ENCODE peak calls at places on chromosome 11, in six cellular contexts. V is small intestine, S is RWPE1, U is upper lobe of right lung, D is dorsolateral prefrontal cortex, Y is pancreas. M is an unnamed sample.

GRCh38 chr11:124758355-124759267 is 3.5 kb downstream of the ESAM start:
- DNase-seq in D (peak; percentile 77), Y (peak; percentile 83), S (peak; percentile 56), V (peak; percentile 85), U (peak; percentile 93), M (no peak)

GRCh38 chr11:12287009-12287373 is 90.4 kb upstream of the PARVA start:
- DNase-seq in V (no peak), Y (no peak), D (no peak), S (peak; percentile 93), U (no peak), M (no peak)

GRCh38 chr11:128906185-128907065 is 15.3 kb downstream of the KCNJ5 start:
- DNase-seq in Y (no peak), V (no peak), D (no peak), S (no peak), U (no peak), M (no peak)

GRCh38 chr11:95338430-95338991 is 107.5 kb upstream of the SESN3 start:
- DNase-seq in Y (no peak), S (no peak), V (no peak), D (peak; percentile 52), U (peak; percentile 71), M (no peak)

GRCh38 chr11:27386176-27386575 is 23.2 kb upstream of the CCDC34 start:
- DNase-seq in Y (no peak), D (no peak), V (no peak), S (no peak), U (no peak), M (no peak)

GRCh38 chr11:130816516-130816915 is 99.8 kb downstream of the SNX19 start:
- DNase-seq in D (no peak), V (peak; percentile 75), S (no peak), U (no peak), Y (no peak), M (no peak)

GRCh38 chr11:66119348-66120133 is 49.5 kb downstream of the PACS1 start:
- DNase-seq in V (peak; percentile 35), S (peak; percentile 55), Y (no peak), D (no peak), U (no peak), M (peak; percentile 79)

GRCh38 chr11:74316772-74317505 is 5.5 kb upstream of the P4HA3 start:
- DNase-seq in Y (no peak), S (no peak), D (no peak), U (no peak), V (no peak), M (no peak)

GRCh38 chr11:6040874-6041273 is 10.3 kb upstream of the OR56A1 start:
- DNase-seq in V (no peak), S (no peak), D (no peak), U (no peak), Y (no peak), M (no peak)

GRCh38 chr11:99383628-99384300 is 363.0 kb downstream of the CNTN5 start:
- DNase-seq in S (no peak), U (no peak), D (no peak), Y (no peak), V (no peak), M (peak; percentile 22)

GRCh38 chr11:75279273-75279672 is 38.7 kb downstream of the TPBGL start:
- DNase-seq in D (no peak), V (no peak), U (peak; percentile 19), Y (no peak), S (no peak), M (peak; percentile 79)

GRCh38 chr11:133927690-133928627 is 28.8 kb downstream of the IGSF9B start:
- DNase-seq in U (peak; percentile 80), V (peak; percentile 42), D (peak; percentile 80), S (peak; percentile 78), Y (peak; percentile 79), M (peak; percentile 86)

GRCh38 chr11:15875934-15876333 is 480.4 kb downstream of the SOX6 start:
- DNase-seq in S (no peak), U (no peak), V (no peak), Y (no peak), D (no peak), M (no peak)

GRCh38 chr11:111745719-111746504 is 20.3 kb downstream of the PPP2R1B start:
- DNase-seq in D (no peak), Y (no peak), V (no peak), S (no peak), U (no peak), M (no peak)

GRCh38 chr11:116373545-116373944 is 399.2 kb downstream of the BUD13 start:
- DNase-seq in Y (no peak), V (no peak), U (no peak), S (no peak), D (no peak), M (no peak)

GRCh38 chr11:121567988-121568387 is 115.2 kb upstream of the SORL1-AS1 start:
- DNase-seq in D (no peak), Y (no peak), S (no peak), V (no peak), U (no peak), M (no peak)

GRCh38 chr11:108620958-108621772 is 27.6 kb upstream of the EXPH5 start:
- DNase-seq in S (no peak), Y (no peak), D (no peak), V (peak; percentile 38), U (no peak), M (no peak)

GRCh38 chr11:83035070-83035854 is 36.4 kb downstream of the RAB30 start:
- DNase-seq in Y (no peak), S (no peak), U (no peak), D (no peak), V (no peak), M (no peak)

GRCh38 chr11:116976941-116977570 is 121.2 kb downstream of the SIK3 start:
- DNase-seq in Y (no peak), D (no peak), U (no peak), S (no peak), V (no peak), M (no peak)

DNA sequence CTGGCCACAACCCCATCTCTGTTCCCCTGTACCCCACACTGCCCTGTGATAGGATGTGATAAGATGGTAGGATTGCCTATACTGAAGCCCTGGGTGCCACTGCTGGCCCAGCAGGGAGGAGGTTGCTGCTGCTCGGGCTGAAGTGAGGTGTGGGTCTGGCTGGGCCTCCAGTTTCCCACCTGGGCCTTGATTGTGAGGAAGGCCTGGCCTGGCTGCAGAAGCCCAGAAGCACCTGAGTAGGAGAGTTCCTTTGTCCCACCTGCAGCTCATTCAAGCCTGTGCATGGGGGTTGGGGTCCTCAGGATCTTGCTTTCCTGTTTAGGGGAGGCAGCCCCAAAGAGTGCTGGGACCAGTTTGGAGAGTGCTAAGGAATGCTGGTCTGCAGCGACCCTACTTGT is 3.3 kb downstream of the ST3GAL4 start:
- DNase-seq in D (no peak), S (no peak), Y (no peak), U (peak; percentile 47), V (no peak), M (no peak)
- H3K27ac ChIP-seq in D (peak overlapping the region; percentile 65), S (peak overlapping the region; percentile 90), Y (no peak overlapping the region), U (peak overlapping the region; percentile 1), V (no peak overlapping the region), M (no peak overlapping the region)

DNA sequence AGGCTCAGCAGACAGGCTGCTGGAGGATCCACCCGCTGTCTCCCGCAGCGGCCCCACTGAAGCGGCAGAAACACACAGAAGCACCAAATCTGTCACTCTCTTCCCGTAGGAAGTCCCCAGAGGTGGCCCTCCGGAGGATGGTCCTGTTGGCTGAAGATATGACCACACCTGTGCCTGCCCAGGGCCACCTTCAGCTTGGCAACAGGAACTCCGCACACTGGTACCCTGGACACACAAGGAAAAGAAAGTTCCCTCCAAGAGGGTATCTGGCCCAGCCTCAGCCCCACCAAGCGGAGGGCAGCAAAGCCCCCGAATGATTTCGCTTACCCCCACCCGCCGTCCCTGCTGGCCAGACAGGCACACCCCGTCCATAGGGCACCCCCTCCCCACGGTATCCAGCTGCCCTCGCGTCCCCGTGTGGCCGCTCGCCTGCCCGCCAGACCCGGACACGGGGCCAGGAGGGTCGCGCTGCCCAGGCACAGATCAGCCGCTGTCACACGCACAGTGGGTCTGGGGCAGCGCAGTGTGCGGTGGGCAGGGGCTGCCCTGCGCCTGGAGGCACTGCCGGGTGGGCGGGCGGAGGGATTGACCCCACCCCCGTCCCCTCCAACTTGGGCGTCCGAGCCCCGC is 7.0 kb downstream of the RASSF7 start:
- DNase-seq in S (no peak), D (no peak), Y (peak; percentile 68), U (no peak), V (no peak), M (no peak)
- H3K27ac ChIP-seq in S (peak overlapping the region; percentile 86), D (peak overlapping the region; percentile 51), Y (peak overlapping the region; percentile 76), U (peak overlapping the region; percentile 63), V (peak overlapping the region; percentile 43), M (peak overlapping the region; percentile 45)

GRCh38 chr11:1298695-1299492 is 10.5 kb downstream of the TOLLIP start:
- DNase-seq in S (peak; percentile 78), U (peak; percentile 95), D (peak; percentile 84), Y (peak; percentile 90), V (peak; percentile 95), M (no peak)

GRCh38 chr11:1299621-1300020 is 9.8 kb downstream of the TOLLIP start:
- DNase-seq in U (no peak), V (no peak), S (no peak), D (peak; percentile 79), Y (peak; percentile 53), M (no peak)

GRCh38 chr11:1296287-1296686 is 13.1 kb downstream of the TOLLIP start:
- DNase-seq in D (no peak), Y (peak; percentile 33), V (no peak), U (peak; percentile 42), S (no peak), M (no peak)

GRCh38 chr11:1297011-1297575 is 12.3 kb downstream of the TOLLIP start:
- DNase-seq in D (no peak), U (peak; percentile 48), Y (peak; percentile 59), S (no peak), V (no peak), M (no peak)

GRCh38 chr11:1297576-1298473 is 11.6 kb downstream of the TOLLIP start:
- DNase-seq in Y (peak; percentile 84), D (no peak), V (peak; percentile 81), U (peak; percentile 61), S (no peak), M (no peak)
- H3K27ac ChIP-seq in Y (peak overlapping the region; percentile 79), D (peak overlapping the region; percentile 82), V (peak overlapping the region; percentile 80), U (no peak overlapping the region), S (peak overlapping the region; percentile 78), M (no peak overlapping the region)

DNA sequence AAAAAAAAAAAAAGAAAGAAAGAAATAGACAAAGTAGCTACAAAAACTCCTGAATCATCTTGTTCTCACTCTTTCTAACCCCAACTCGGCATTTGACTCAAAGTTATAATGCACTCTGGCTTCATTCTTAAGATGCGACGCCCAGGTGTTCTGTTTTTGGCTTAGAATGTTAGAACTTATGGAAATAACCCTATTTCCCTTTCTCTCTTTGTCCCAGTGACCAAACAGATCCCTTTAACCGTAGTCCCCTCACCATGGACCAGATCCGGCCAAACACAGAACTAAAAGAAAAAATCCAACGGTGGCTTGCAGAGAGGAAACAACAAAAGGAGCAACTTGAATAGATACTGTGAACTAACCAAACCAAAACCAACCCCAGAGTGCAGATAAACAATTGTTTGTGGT is 5.3 kb upstream of the ATP5MG start:
- DNase-seq in S (no peak), Y (no peak), D (no peak), U (no peak), V (peak; percentile 36), M (no peak)
- H3K27ac ChIP-seq in S (no peak overlapping the region), Y (no peak overlapping the region), D (no peak overlapping the region), U (no peak overlapping the region), V (peak overlapping the region; percentile 70), M (no peak overlapping the region)

GRCh38 chr11:24249921-24250320 is 246.9 kb upstream of the LUZP2 start:
- DNase-seq in U (no peak), S (no peak), Y (no peak), V (no peak), D (no peak), M (no peak)
- H3K27ac ChIP-seq in U (no peak overlapping the region), S (no peak overlapping the region), Y (no peak overlapping the region), V (no peak overlapping the region), D (no peak overlapping the region), M (no peak overlapping the region)

M was measured in WERI-Rb-1.